ENCODE peak calls at places on chromosomes 16 and 17, in four cellular contexts. G is iPS DF 6.9, X is mesenchymal stem cell, F is vagina. B is an unnamed sample. For H3K4me1 and H3K9me3, the result is how much of the 10 kb centered on the place peaks cover.

GRCh38 chr17:8732406-8733065 is 12.1 kb downstream of the CCDC42 start:
- DNase-seq in X (peak), F (no peak), G (no peak), B (no peak)

GRCh38 chr16:29876186-29876577 is 13.2 kb upstream of the CDIPT start:
- DNase-seq in G (no peak), F (no peak), X (no peak), B (no peak)

GRCh38 chr16:67173808-67174705 is 3.7 kb downstream of the NOL3 start:
- DNase-seq in F (no peak), G (no peak), X (peak), B (peak)

GRCh38 chr16:85398688-85399582 is 214.2 kb upstream of the GSE1 start:
- DNase-seq in G (no peak), F (no peak), X (no peak), B (no peak)

GRCh38 chr17:2263183-2263954 is 40.2 kb downstream of the SMG6 start:
- DNase-seq in G (no peak), X (peak), F (no peak), B (no peak)

GRCh38 chr17:59513934-59514841 is 51.2 kb upstream of the DHX40 start:
- DNase-seq in F (no peak), X (peak), G (no peak), B (peak)

GRCh38 chr17:68231536-68231935 is 16.3 kb upstream of the AMZ2 start:
- DNase-seq in G (no peak), F (no peak), X (no peak), B (no peak)

GRCh38 chr17:59643159-59643857 is 23.6 kb downstream of the CLTC start:
- DNase-seq in G (no peak), F (no peak), X (peak), B (no peak)

GRCh38 chr17:9768381-9768934 is 22.9 kb downstream of the DHRS7C start:
- DNase-seq in G (no peak), F (no peak), X (peak), B (no peak)

GRCh38 chr17:41723801-41724475 is 10.5 kb downstream of the HAP1 start:
- DNase-seq in F (no peak), X (no peak), G (no peak), B (no peak)

GRCh38 chr16:11626657-11627291 is 40.1 kb upstream of the LITAF start:
- DNase-seq in F (no peak), G (no peak), X (no peak), B (no peak)

GRCh38 chr16:11621920-11622651 is 35.4 kb upstream of the LITAF start:
- DNase-seq in G (no peak), F (no peak), X (no peak), B (no peak)

GRCh38 chr16:11624645-11625607 is 38.2 kb upstream of the LITAF start:
- DNase-seq in X (no peak), F (no peak), G (no peak), B (no peak)

GRCh38 chr16:11625769-11626168 is 39.0 kb upstream of the LITAF start:
- DNase-seq in G (no peak), X (no peak), F (no peak), B (no peak)

DNA sequence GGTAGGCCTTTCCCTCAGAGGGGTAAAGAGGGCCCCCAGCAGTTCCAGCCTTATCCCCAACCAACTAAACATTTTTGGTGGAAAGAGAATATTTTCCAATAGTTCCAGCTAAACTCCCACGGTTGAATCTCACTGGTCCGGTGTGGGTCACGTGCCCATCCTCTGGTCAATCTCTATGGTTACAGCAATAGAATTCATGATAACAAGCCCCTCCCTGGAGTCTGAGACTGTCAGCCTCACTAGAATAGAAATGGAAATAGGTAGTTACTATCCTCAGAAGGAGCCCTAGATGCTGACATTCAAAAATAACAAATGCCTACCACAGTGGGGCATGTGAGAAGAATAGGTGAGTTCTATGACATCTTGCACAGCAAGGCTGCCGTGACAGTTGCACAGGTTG is 37.5 kb upstream of the LITAF start:
- DNase-seq in X (no peak), F (no peak), G (no peak), B (no peak)
- H3K4me3 ChIP-seq in X (no peak), F (no peak), G (no peak), B (no peak)

DNA sequence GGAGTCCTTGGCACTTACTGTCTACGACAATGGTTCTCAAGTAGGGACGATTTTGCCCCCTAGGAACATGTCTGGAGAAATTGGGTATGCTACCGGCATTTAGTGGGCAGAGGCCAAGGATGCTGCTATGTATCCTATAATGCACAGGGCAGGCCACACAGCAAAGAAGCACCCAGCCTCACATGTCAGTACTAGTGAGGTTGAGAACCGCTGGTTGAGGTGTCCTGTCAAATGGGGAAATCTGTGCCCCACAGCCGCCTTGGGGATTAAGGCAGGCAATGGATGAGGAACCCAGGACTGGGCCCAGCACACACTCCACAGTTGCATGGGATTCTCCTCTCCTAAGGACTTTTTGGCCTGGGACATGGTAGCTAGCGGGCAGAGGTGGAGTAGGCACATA is 86.7 kb upstream of the TOB1 start:
- DNase-seq in G (no peak), F (no peak), X (no peak), B (peak)
- H3K4me1 ChIP-seq in G (under half), F (half or more), X (half or more), B (half or more)

DNA sequence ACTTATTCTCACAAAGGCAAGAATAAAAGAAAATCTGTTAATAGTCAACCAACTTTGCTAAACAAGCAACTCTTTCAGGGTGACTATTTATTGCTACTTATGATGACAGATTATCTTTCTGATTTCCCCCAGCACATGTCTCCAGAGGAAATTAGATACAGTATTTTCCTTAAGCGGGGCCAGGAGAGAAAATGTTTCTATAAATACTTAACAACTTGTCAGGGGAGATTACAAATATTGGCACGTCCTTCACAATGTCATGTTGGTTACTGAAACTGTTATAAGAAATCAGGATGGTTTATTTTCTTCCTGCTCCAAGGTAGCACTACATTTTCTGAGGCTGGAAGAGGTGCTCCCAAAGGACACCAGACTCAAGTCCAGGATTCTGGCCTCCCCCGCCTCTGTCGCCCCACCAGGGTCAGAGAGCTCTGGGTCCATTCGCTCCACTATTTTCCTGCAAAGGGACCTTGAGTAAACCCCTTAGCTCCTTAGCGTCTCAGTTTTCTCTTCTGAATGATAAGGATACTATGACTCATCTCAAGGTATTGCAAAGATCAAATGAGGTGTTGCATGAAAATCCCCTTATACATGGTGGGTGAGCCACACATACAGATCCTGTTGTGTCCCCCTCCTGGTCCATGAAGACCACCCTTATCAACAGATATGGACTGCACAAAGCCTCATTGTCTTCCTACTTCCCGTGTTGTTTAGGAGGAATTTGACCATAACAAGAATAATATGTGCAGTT is 205.1 kb upstream of the WSCD1 start:
- DNase-seq in G (no peak), X (no peak), F (peak), B (no peak)
- H3K9me3 ChIP-seq in G (under half), X (under half), F (under half), B (under half)

DNA sequence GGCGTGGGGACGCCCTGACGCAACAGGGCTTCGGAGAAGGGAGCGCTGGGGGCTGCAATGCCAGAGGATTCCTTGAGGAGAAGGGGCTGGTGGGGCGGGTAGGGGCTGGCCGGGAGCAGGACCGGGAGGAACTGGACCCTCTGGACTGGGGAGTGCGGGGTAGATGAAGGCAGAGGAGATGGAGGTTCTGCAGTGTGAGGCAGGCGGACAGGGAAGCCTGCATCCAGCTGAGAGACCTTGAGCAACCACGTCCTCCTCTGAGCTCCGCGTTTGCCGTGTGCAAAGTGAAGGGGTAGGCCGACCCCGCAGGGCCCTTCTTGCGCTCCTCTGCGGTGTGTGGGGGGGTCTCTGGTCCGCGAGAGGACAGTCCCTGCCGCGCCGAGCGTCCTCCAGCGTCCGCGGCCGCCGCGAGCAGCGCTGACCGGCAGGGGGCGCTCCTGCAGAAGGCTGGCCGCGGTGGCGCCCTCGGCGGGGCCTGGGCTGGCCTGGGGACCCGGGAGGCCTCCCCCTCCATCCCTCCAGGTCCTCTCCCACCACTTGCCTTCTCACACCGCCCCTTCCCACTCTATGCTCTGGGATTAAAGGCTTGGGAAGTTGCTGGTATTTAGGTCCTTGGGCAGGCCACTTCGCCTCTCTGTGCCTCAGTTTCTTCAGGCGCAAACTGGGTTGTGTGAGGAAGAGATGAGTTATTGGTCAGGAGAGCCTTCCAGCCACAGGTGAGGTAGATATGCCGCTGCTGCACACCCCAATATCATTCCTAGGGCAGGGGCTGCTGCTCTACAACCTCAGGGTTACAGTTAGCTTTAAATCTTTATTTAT is 9.6 kb upstream of the WNT9B start:
- DNase-seq in F (no peak), X (no peak), G (no peak), B (no peak)
- H3K4me3 ChIP-seq in F (no peak), X (no peak), G (peak), B (no peak)